ENCODE peak calls at places on chromosomes 1 and 21, in eight cellular contexts. H is CD8-positive, alpha-beta memory T cell; K is fibroblast of lung; D is pancreas; X is GM23248; P is CD8-positive, alpha-beta T cell; J is hepatocyte; I is psoas muscle. G is an unnamed sample. For H3K4me1, the result is how much of the 10 kb centered on the place peaks cover.

GRCh38 chr1:162367073-162367472 is 9.6 kb downstream of the SPATA46 start:
- DNase-seq in X (no peak), I (no peak), K (no peak), H (no peak), D (no peak), J (no peak), P (no peak), G (no peak)

GRCh38 chr1:67589519-67590233 is 95.3 kb upstream of the GADD45A start:
- DNase-seq in X (no peak), P (no peak), J (no peak), I (no peak), H (no peak), D (no peak), K (no peak), G (no peak)

GRCh38 chr1:40060351-40060750 is 19.8 kb downstream of the CAP1 start:
- DNase-seq in D (no peak), X (no peak), I (no peak), J (no peak), P (no peak), K (no peak), H (peak), G (no peak)

GRCh38 chr21:35005077-35005476 is 44.0 kb downstream of the RUNX1 start:
- DNase-seq in D (no peak), X (peak), I (no peak), P (no peak), K (peak), H (no peak), J (no peak), G (no peak)

GRCh38 chr1:236107121-236107907 is 35.0 kb upstream of the GPR137B start:
- DNase-seq in X (peak), J (no peak), P (no peak), H (no peak), K (no peak), D (no peak), I (no peak), G (no peak)

GRCh38 chr1:77889671-77890070 is 1.2 kb downstream of the NEXN start:
- DNase-seq in P (no peak), I (no peak), D (no peak), K (peak), H (no peak), J (peak), X (peak), G (no peak)

GRCh38 chr1:29211086-29212030 is 19.4 kb downstream of the MECR start:
- DNase-seq in X (peak), J (no peak), K (peak), P (no peak), D (no peak), I (no peak), H (no peak), G (no peak)

GRCh38 chr1:203607169-203607873 is 19.3 kb upstream of the ATP2B4 start:
- DNase-seq in D (no peak), H (peak), P (no peak), K (peak), J (peak), X (peak), I (peak), G (peak)

GRCh38 chr1:85240174-85240601 is 19.3 kb downstream of the C1orf52 start:
- DNase-seq in K (peak), J (no peak), I (no peak), X (peak), D (no peak), H (no peak), P (no peak), G (no peak)

GRCh38 chr1:244654284-244655038 is 1.5 kb downstream of the DESI2 start:
- DNase-seq in K (peak), X (peak), I (no peak), P (no peak), H (no peak), J (no peak), D (no peak), G (no peak)

GRCh38 chr1:27872059-27872801 is at the start of gene THEMIS2:
- DNase-seq in K (peak), J (peak), D (peak), X (peak), I (peak), H (peak), P (peak), G (peak)

GRCh38 chr1:116881879-116882520 is 27.7 kb upstream of the PTGFRN start:
- DNase-seq in X (peak), D (peak), H (no peak), K (peak), I (peak), J (peak), P (no peak), G (no peak)

GRCh38 chr1:161986328-161986727 is 37.3 kb downstream of the OLFML2B start:
- DNase-seq in J (peak), D (no peak), P (no peak), K (peak), H (no peak), X (no peak), I (no peak), G (no peak)

GRCh38 chr1:113021430-113022085 is 51.4 kb upstream of the LRIG2 start:
- DNase-seq in J (peak), H (no peak), K (peak), P (no peak), D (no peak), X (peak), I (no peak), G (no peak)

GRCh38 chr1:217228689-217229088 is 402.2 kb downstream of the GPATCH2 start:
- DNase-seq in J (no peak), H (no peak), P (no peak), X (no peak), K (no peak), I (no peak), D (no peak), G (no peak)

GRCh38 chr1:156691216-156691615 is 14.0 kb upstream of the NES start:
- DNase-seq in J (no peak), K (no peak), I (no peak), X (no peak), D (no peak), P (no peak), H (no peak), G (no peak)
- H3K4me1 ChIP-seq in J (half or more), K (under half), I (under half), X (under half), D (under half), P (under half), H (under half), G (under half)

DNA sequence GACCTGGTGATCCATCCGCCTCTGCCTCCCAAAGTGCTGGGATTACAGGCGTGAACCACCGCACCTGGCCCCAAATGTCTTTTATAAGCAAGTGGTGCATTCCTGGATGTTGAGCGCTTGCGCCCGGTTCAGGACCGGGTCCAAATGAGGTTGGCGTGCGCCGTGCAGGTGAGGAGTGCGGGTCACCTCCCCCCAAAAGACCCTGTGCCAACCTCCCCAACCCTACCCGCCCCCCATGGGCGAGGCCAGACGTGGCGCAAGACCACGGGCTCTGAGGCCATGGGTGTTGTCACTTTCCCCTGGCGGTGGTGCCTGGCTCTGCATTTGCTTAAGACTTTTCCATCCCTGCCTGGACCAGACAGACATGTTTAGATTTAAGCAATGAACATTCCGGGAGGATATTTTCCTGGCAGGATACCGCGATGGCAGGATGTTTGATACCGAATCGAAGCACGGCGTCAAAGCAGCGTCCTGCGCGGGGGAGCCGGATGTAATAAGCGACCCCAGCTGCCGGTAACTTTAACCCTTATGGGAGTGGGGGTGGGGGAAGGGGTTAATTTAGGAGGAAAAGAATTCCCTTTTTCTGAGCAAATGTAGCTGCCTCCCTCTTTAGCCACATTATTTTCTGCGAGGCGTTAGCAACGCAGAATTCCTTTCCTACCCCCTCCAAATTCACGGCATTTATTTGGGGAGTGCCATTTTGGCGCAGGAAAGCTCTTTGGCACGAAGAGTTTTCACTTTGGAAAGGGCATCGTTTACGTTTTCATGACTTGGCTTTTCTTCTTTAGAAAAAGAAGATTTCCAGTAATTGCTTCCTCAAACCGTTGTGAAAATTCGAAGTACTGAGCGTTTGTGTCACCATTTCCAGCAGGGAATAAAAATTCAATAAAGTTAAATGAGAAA is 27.8 kb upstream of the RNF187 start:
- DNase-seq in P (no peak), X (peak), I (peak), D (peak), J (peak), K (peak), H (peak), G (peak)
- H3K4me1 ChIP-seq in P (under half), X (under half), I (under half), D (under half), J (under half), K (under half), H (under half), G (under half)

DNA sequence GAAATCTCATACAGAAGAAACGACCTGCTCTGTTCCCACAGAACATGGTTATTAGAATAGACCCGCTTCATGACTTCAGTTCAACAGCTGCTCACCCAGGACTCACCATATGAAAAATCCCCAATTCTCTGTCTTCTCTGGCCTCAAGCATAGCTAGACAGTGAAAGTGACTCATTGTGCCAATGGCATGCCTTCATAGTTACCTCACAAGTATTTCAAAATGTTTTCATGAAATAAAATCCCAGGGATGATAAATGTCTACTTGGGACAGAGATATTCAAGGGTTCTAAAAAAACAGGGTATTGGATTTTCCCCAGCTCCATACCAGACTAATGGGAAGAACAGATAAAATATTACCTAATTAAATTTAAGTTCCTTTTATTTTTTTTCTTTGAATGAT is 82.3 kb downstream of the NOTCH2 start:
- DNase-seq in H (no peak), X (peak), J (peak), D (no peak), K (peak), P (no peak), I (no peak), G (no peak)
- H3K4me1 ChIP-seq in H (under half), X (half or more), J (under half), D (under half), K (under half), P (under half), I (under half), G (under half)

GRCh38 chr1:223829678-223830077 is 16.1 kb downstream of the TP53BP2 start:
- DNase-seq in J (no peak), P (no peak), D (no peak), X (no peak), H (no peak), K (no peak), I (no peak), G (no peak)
- H3K4me1 ChIP-seq in J (under half), P (under half), D (under half), X (under half), H (half or more), K (under half), I (half or more), G (under half)

DNA sequence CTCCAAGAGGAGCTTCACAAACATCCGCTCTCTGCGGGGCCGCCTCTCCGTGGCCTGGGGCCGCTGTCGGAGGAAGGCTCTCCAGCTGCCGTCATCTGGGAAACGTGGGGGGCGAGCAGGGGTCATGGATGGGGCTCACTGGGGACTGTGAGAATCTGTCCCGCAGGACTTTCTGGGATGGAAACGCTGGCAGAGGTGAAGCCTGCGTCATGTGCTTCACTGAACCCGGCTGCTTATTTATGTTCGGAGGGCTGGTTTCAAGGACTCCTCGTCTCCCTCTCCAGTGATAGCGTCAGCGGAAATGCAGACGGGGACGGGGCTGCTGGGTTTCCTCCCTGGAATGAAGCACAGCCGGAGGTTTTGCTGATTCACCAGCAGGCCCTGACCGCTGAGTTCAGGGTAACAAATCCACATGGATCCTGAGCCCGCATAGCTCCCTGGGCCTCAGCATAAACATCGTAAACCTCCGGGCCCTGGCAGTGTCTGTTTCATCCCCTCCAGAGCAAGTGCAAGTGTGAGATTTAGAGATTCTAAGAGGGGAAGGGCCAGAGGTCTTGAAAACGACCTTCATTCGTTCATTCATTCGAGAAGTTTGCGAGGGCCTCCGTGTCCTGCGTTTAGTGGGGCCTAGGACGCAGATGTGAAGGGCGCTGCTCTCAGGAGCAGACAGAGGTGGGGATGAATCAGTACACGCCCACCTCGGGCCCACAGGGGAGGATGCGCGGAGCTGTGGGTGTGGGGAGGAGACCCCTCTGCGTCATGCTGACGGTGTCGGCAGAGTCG is 7.0 kb upstream of the POFUT2 start:
- DNase-seq in H (no peak), P (no peak), J (peak), K (peak), X (peak), I (peak), D (peak), G (peak)
- H3K4me1 ChIP-seq in H (under half), P (under half), J (under half), K (under half), X (under half), I (under half), D (under half), G (under half)

GRCh38 chr1:183101841-183102276 is 78.6 kb downstream of the LAMC1 start:
- DNase-seq in D (no peak), X (peak), H (no peak), K (no peak), P (no peak), J (peak), I (peak), G (no peak)
- H3K4me1 ChIP-seq in D (under half), X (half or more), H (under half), K (under half), P (under half), J (under half), I (half or more), G (under half)

GRCh38 chr1:23964235-23964668 is 4.6 kb downstream of the PNRC2 start:
- DNase-seq in H (no peak), D (no peak), P (no peak), I (no peak), J (no peak), K (no peak), X (no peak), G (no peak)
- H3K4me1 ChIP-seq in H (under half), D (under half), P (under half), I (under half), J (under half), K (under half), X (under half), G (under half)

DNA sequence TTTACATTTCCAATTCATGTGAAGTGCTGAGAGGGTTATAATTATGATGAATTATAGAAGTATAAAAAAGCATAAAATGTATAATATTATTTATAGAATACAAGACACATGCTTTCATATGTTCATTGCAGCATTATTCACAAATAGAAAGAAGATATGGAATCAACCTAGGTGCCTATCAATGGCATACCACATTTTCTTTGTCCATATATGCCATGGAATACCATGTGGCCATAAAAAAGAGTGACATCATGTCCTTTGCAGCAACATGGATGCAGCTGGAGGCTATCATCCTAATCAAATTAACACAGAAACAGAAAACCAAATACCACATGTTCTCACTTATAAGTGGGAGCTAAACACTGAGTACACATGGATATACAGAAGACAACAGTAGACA is 85.1 kb upstream of the C1orf105 start:
- DNase-seq in H (no peak), J (no peak), I (no peak), D (no peak), P (no peak), X (no peak), K (no peak), G (no peak)
- H3K4me1 ChIP-seq in H (under half), J (under half), I (under half), D (under half), P (under half), X (under half), K (under half), G (under half)

G was measured in aorta.